ENCODE peak calls at places on chromosomes 3 and 15, in eight cellular contexts. N is foreskin fibroblast, R is fibroblast of the aortic adventitia, Y is pancreas, C is OCI-LY7, D is AG09309, E is cardiac fibroblast, O is fibroblast of lung. J is an unnamed sample.

GRCh38 chr3:8793242-8793641 is 23.8 kb upstream of the OXTR start:
- DNase-seq in N (peak; percentile 72), R (peak; percentile 53), Y (no peak), C (no peak), D (peak; percentile 33), E (no peak), O (no peak), J (peak; percentile 81)

GRCh38 chr3:64398431-64398830 is 173.2 kb upstream of the PRICKLE2 start:
- DNase-seq in N (peak; percentile 76), R (peak; percentile 74), Y (no peak), C (no peak), D (peak; percentile 84), E (no peak), O (peak; percentile 42), J (peak; percentile 93)

GRCh38 chr3:195829897-195830254 is 18.1 kb upstream of the MUC4 start:
- DNase-seq in N (no peak), R (no peak), Y (no peak), C (no peak), D (no peak), E (no peak), O (no peak), J (no peak)

GRCh38 chr3:186013312-186013711 is 75.5 kb upstream of the TRA2B start:
- DNase-seq in N (no peak), R (no peak), Y (no peak), C (no peak), D (no peak), E (no peak), O (no peak), J (no peak)

GRCh38 chr3:86794336-86795065 is 196.4 kb downstream of the VGLL3 start:
- DNase-seq in N (no peak), R (peak; percentile 46), Y (no peak), C (no peak), D (no peak), E (peak; percentile 34), O (peak; percentile 81), J (peak; percentile 40)

GRCh38 chr3:194489736-194490612 is 3.2 kb upstream of the ATP13A3 start:
- DNase-seq in N (no peak), R (peak; percentile 88), Y (no peak), C (peak; percentile 54), D (no peak), E (peak; percentile 78), O (peak; percentile 56), J (peak; percentile 57)

GRCh38 chr3:190036631-190037030 is 84.1 kb downstream of the P3H2 start:
- DNase-seq in N (peak; percentile 11), R (peak; percentile 86), Y (no peak), C (no peak), D (no peak), E (peak; percentile 69), O (no peak), J (peak; percentile 68)

GRCh38 chr3:123586131-123586530 is 1.3 kb upstream of the HACD2 start:
- DNase-seq in N (peak; percentile 49), R (peak; percentile 31), Y (no peak), C (peak; percentile 65), D (no peak), E (peak; percentile 56), O (peak; percentile 40), J (peak; percentile 48)

GRCh38 chr3:124579641-124580040 is 150.6 kb upstream of the UMPS start:
- DNase-seq in N (no peak), R (no peak), Y (no peak), C (no peak), D (no peak), E (no peak), O (no peak), J (no peak)

GRCh38 chr15:99249270-99249817 is at the start of gene TTC23:
- DNase-seq in N (peak; percentile 77), R (peak; percentile 92), Y (no peak), C (peak; percentile 20), D (peak; percentile 59), E (peak; percentile 90), O (peak; percentile 93), J (peak; percentile 90)

GRCh38 chr3:159339131-159339530 is 537.3 kb downstream of the MFSD1 start:
- DNase-seq in N (no peak), R (no peak), Y (no peak), C (no peak), D (no peak), E (no peak), O (no peak), J (no peak)

GRCh38 chr3:184336484-184337230 is 743 bp upstream of the FAM131A start:
- DNase-seq in N (peak; percentile 47), R (peak; percentile 81), Y (no peak), C (peak; percentile 17), D (no peak), E (peak; percentile 72), O (peak; percentile 75), J (peak; percentile 83)

GRCh38 chr15:63323798-63324651 is 46.6 kb downstream of the APH1B start:
- DNase-seq in N (peak; percentile 18), R (no peak), Y (no peak), C (no peak), D (no peak), E (no peak), O (no peak), J (no peak)

GRCh38 chr3:41581700-41582099 is 380.2 kb downstream of the ULK4 start:
- DNase-seq in N (no peak), R (no peak), Y (no peak), C (peak; percentile 34), D (no peak), E (no peak), O (no peak), J (no peak)

DNA sequence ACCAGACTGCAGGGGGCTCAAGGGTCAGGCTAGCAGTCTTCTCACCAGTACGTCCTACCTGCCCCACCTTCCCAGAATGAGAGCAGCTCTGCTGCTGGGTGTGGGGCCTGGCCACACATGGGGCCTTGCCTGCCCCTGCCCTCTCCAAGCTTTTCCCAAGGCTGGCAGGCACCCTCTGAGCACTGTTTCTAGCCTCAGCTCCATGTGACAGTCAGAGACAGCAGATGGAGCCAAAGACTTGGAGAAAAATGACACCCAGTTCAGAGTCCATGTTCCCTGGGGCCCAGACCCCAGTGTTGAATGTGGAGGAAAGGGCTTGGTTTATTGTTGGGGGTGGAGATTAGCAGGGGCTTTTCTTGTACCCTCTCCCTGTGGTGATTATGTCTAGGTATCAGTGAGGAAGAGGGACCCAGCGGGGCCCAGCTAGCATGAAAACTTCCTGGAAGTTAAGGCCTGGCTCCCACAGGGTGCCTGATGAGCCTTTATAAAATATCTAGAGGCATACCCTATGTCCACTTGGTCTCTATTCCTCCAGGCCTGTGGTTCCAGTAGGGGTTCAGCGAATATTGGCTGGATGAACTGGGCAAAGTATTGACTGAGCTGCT is 153.8 kb downstream of the EEFSEC start:
- DNase-seq in N (no peak), R (no peak), Y (no peak), C (no peak), D (no peak), E (no peak), O (no peak), J (no peak)
- TF ChIP-seq CTCF in N (no peak), R (no peak), Y (no peak), C (no peak), D (no peak), E (no peak), O (no peak), J (no peak)

DNA sequence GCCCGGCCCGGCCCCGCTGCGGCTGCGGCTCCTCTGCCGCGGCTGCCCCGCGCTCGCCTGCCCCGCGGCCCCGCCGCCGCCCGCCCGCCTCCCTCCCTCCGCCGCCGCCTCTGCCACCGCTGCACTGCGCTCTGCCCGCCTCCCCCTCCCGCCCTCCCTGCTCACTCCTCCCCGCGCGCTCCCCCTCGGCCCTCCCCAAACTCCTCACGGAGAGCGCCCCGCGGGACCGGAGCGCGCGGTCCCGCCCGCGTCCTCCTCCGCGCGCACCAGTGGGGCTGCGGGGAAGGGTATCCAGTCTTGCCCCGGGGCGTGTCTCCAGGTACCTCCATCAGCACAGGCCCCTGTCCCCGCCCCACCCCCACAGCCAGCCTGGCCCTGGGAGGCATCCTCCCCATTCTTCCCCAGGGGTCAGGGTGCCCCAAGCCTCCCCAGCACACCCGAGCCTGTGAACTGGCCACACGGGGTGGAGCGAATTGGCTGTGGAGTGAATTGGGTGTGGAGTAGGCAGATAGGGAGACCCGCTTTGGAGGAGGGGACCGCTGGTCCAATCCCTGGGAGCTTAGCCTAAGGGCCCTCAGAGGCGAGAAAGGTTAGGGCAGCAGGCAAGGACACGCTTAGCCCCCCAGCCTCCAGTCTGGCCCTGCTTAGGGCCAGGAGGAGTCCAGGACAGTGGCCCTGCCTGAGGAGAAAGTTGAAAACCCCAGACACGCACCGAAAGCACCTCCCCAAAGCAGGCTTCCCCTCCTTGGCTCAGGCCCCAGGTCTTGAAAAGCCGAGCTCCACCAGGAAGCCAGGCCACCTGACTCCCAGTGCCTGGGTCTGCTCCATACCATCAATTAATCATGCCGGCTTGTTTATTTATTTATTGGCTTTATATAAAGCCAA is 107.8 kb upstream of the SLC6A11 start:
- DNase-seq in N (no peak), R (no peak), Y (no peak), C (no peak), D (no peak), E (no peak), O (no peak), J (no peak)
- H3K4me3 ChIP-seq in N (no peak overlapping the region), R (no peak overlapping the region), Y (no peak overlapping the region), C (no peak overlapping the region), D (no peak overlapping the region), E (no peak overlapping the region), O (no peak overlapping the region), J (no peak overlapping the region)

DNA sequence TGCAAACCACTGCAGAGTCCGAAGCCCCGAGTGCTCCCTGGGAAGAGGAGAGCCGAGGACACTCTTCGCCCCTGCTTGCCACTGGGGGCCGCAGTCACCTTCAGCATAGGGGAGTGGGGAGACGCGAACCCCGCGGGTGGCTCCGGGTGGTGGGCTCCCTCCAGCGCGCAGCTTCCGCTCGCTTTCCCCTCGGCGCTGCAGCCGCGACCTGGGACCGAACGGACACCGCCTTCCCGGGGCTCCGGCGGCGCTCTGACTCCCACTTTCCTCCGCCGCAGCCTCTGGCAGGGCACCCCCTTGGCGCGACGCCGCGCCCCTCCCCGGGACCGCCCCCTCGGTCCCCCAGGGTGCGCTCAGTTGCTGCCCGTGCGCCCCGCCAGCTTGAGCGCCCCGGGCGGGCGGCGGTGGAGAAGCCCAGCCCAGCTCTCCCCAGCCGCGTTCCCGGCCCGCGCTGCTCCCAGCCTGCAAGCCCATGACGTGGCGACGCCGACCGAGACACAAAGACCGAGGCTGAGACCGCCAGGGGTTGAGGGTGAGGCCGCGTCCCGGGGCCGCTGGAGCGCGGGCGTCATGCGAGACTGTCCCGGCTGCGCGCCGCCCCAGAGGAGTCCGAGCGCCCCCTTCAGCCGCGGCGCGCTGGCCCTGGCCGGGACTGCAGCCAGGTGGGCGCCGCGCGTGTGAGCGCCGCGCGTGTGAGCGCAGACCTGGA is at the start of gene MINAR1:
- DNase-seq in N (peak; percentile 42), R (peak; percentile 33), Y (peak; percentile 73), C (no peak), D (no peak), E (peak; percentile 42), O (peak; percentile 36), J (peak; percentile 53)
- TF ChIP-seq CTCF in N (no peak), R (no peak), Y (no peak), C (no peak), D (peak; percentile 8), E (no peak), O (no peak), J (no peak)

DNA sequence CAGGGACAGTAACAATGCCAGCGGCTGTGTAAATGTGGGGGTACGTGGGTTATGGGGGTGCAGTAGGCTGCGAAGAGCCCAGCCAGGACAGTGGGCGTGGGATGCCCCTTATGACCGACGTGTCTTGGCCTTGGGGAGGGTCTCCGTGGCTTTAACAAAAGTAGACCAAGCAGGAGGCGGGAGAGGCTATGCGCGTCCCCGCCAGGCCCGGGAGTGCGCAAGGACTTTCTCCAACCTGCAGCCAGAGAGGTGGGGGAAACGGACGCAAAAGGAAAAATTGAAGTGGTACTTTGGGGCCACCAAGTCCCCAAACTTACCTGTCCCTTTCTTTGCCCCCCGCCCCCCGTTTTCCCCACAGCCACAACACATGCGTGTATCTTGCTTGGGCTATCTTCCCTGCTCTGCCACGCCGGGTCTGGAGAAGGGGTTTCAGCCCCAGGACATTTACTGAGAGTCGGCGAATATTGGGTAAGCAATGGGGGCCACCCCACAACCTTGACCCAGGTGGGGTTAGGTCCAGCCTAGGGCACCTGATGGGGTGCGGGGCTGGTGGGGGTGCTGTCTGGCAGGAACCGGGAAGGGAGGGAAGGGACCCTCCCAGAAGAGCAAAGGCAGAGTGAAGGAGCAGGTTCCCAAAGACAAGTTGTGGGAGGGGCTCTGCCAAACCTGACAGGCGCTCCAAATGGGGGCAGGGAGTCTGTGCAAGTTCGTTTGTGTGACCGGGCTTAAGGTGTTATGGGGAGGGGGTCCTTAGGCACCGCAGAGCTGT is 647 bp downstream of the ISLR2 start:
- DNase-seq in N (no peak), R (no peak), Y (no peak), C (no peak), D (no peak), E (no peak), O (no peak), J (no peak)
- H3K4me3 ChIP-seq in N (no peak overlapping the region), R (no peak overlapping the region), Y (no peak overlapping the region), C (no peak overlapping the region), D (no peak overlapping the region), E (no peak overlapping the region), O (no peak overlapping the region), J (no peak overlapping the region)